ENCODE peak calls at places on chromosomes 2 and 18, in ten cellular contexts. F is breast epithelium; U is esophagus squamous epithelium; J is heart right ventricle; C is CD8-positive, alpha-beta memory T cell; E is left lung; T is RWPE2; Z is kidney; V is SJSA1; X is naive thymus-derived CD4-positive, alpha-beta T cell. D is an unnamed sample.

GRCh38 chr2:209501579-209501978 is 77.7 kb downstream of the MAP2 start:
- DNase-seq in F (no peak), U (no peak), J (no peak), C (no peak), E (no peak), T (no peak), Z (no peak), V (no peak), X (no peak), D (no peak)

GRCh38 chr2:100812141-100812540 is 7.8 kb upstream of the NPAS2 start:
- DNase-seq in F (no peak), U (no peak), J (no peak), C (no peak), E (no peak), T (no peak), Z (no peak), V (no peak), X (peak; percentile 29), D (no peak)

GRCh38 chr2:108184421-108184820 is 55.3 kb upstream of the SULT1C3 start:
- DNase-seq in F (no peak), U (no peak), J (no peak), C (no peak), E (no peak), T (no peak), Z (no peak), V (no peak), X (no peak), D (no peak)

GRCh38 chr2:136407952-136408318 is 290.0 kb upstream of the CXCR4 start:
- DNase-seq in F (no peak), U (no peak), J (no peak), C (no peak), E (no peak), T (no peak), Z (no peak), V (no peak), X (no peak), D (no peak)

GRCh38 chr18:49924293-49924983 is 111.1 kb upstream of the ACAA2 start:
- DNase-seq in F (no peak), U (no peak), J (no peak), C (no peak), E (no peak), T (no peak), Z (no peak), V (no peak), X (no peak), D (no peak)

GRCh38 chr2:168758970-168759820 is 43.2 kb upstream of the NOSTRIN start:
- DNase-seq in F (no peak), U (no peak), J (peak; percentile 25), C (no peak), E (no peak), T (no peak), Z (no peak), V (peak; percentile 28), X (peak; percentile 12), D (no peak)

GRCh38 chr2:54456526-54457325 is 599 bp downstream of the SPTBN1 start:
- DNase-seq in F (no peak), U (no peak), J (peak; percentile 32), C (no peak), E (no peak), T (no peak), Z (peak; percentile 75), V (peak; percentile 69), X (no peak), D (peak; percentile 26)

GRCh38 chr2:19358242-19359020 is at the start of gene OSR1:
- DNase-seq in F (no peak), U (no peak), J (peak; percentile 50), C (no peak), E (peak; percentile 65), T (no peak), Z (peak; percentile 87), V (peak; percentile 65), X (no peak), D (peak; percentile 79)

GRCh38 chr2:181169459-181169858 is 189.1 kb downstream of the UBE2E3 start:
- DNase-seq in F (no peak), U (no peak), J (no peak), C (no peak), E (no peak), T (no peak), Z (no peak), V (no peak), X (no peak), D (no peak)

GRCh38 chr2:181165199-181165868 is 184.9 kb downstream of the UBE2E3 start:
- DNase-seq in F (no peak), U (no peak), J (no peak), C (no peak), E (no peak), T (no peak), Z (no peak), V (no peak), X (no peak), D (no peak)

GRCh38 chr2:181163139-181163538 is 182.7 kb downstream of the UBE2E3 start:
- DNase-seq in F (no peak), U (no peak), J (no peak), C (peak; percentile 25), E (no peak), T (no peak), Z (no peak), V (no peak), X (no peak), D (no peak)

GRCh38 chr2:181161615-181162014 is 181.2 kb downstream of the UBE2E3 start:
- DNase-seq in F (no peak), U (no peak), J (no peak), C (no peak), E (no peak), T (no peak), Z (no peak), V (no peak), X (no peak), D (no peak)

GRCh38 chr2:181164699-181165098 is 184.3 kb downstream of the UBE2E3 start:
- DNase-seq in F (no peak), U (no peak), J (no peak), C (no peak), E (no peak), T (no peak), Z (no peak), V (no peak), X (no peak), D (no peak)
- H3K4me1 ChIP-seq in F (no peaks in the 10 kb centered on the region), U (no peaks in the 10 kb centered on the region), J (no peaks in the 10 kb centered on the region), C (peaks cover 43% of the 10 kb centered on the region), E (peaks cover 4% of the 10 kb centered on the region), T (no peaks in the 10 kb centered on the region), Z (no peaks in the 10 kb centered on the region), V (peaks cover 4% of the 10 kb centered on the region), X (peaks cover 39% of the 10 kb centered on the region), D (no peaks in the 10 kb centered on the region)

GRCh38 chr2:217551229-217551909 is 451.4 kb downstream of the TNS1 start:
- DNase-seq in F (no peak), U (no peak), J (no peak), C (no peak), E (no peak), T (no peak), Z (no peak), V (peak; percentile 85), X (no peak), D (no peak)

GRCh38 chr2:217553689-217554088 is 449.1 kb downstream of the TNS1 start:
- DNase-seq in F (no peak), U (no peak), J (no peak), C (no peak), E (no peak), T (no peak), Z (no peak), V (peak; percentile 12), X (no peak), D (no peak)

GRCh38 chr2:217555075-217555876 is 447.5 kb downstream of the TNS1 start:
- DNase-seq in F (no peak), U (no peak), J (no peak), C (no peak), E (no peak), T (no peak), Z (peak; percentile 86), V (peak; percentile 16), X (no peak), D (no peak)

GRCh38 chr2:217552081-217552480 is 450.7 kb downstream of the TNS1 start:
- DNase-seq in F (no peak), U (no peak), J (no peak), C (no peak), E (no peak), T (no peak), Z (no peak), V (peak; percentile 73), X (no peak), D (no peak)

GRCh38 chr2:217553202-217553601 is 449.6 kb downstream of the TNS1 start:
- DNase-seq in F (no peak), U (no peak), J (no peak), C (no peak), E (no peak), T (no peak), Z (no peak), V (no peak), X (no peak), D (no peak)
- H3K4me1 ChIP-seq in F (no peaks in the 10 kb centered on the region), U (peaks cover 14% of the 10 kb centered on the region), J (peaks cover 21% of the 10 kb centered on the region), C (no peaks in the 10 kb centered on the region), E (no peaks in the 10 kb centered on the region), T (no peaks in the 10 kb centered on the region), Z (no peaks in the 10 kb centered on the region), V (peaks cover 53% of the 10 kb centered on the region), X (no peaks in the 10 kb centered on the region), D (no peaks in the 10 kb centered on the region)

DNA sequence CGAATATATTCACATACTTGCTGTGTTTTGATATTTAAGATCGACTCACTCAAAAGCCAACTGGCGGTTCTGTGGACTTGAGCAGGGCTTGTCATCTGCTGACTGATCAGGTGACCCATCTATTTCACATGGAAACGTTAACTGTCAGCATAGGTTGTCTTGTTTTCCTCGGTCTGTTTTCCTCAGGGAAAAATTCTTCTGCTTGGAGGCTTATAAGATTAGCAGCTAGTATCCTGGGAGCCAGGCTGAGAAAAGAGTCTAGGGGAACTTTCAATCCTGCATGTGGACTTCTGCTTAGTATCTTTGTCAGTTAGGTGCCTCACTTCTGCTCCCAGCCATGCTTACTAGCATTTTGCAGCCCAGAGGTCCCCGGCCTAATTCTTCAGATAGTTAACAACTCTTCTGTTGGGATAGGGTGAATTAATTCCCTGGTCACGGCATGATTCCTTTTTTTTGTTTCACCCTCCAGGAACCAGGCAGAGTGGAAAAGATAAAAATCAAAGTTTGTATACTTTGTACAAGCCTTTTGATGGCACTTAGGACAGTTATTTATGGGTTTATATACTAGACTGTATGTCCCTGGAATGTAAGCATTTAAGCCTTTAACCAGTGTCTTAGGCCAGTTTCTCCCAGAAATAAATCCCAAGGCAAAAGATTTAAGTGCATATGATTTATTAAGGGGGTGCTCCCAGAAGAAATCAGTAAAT is 226.0 kb downstream of the GULP1 start:
- DNase-seq in F (no peak), U (no peak), J (no peak), C (no peak), E (no peak), T (no peak), Z (no peak), V (no peak), X (no peak), D (no peak)
- H3K4me1 ChIP-seq in F (no peaks in the 10 kb centered on the region), U (no peaks in the 10 kb centered on the region), J (no peaks in the 10 kb centered on the region), C (no peaks in the 10 kb centered on the region), E (no peaks in the 10 kb centered on the region), T (peaks cover 3% of the 10 kb centered on the region), Z (no peaks in the 10 kb centered on the region), V (peaks cover 7% of the 10 kb centered on the region), X (no peaks in the 10 kb centered on the region), D (peaks cover 2% of the 10 kb centered on the region)

DNA sequence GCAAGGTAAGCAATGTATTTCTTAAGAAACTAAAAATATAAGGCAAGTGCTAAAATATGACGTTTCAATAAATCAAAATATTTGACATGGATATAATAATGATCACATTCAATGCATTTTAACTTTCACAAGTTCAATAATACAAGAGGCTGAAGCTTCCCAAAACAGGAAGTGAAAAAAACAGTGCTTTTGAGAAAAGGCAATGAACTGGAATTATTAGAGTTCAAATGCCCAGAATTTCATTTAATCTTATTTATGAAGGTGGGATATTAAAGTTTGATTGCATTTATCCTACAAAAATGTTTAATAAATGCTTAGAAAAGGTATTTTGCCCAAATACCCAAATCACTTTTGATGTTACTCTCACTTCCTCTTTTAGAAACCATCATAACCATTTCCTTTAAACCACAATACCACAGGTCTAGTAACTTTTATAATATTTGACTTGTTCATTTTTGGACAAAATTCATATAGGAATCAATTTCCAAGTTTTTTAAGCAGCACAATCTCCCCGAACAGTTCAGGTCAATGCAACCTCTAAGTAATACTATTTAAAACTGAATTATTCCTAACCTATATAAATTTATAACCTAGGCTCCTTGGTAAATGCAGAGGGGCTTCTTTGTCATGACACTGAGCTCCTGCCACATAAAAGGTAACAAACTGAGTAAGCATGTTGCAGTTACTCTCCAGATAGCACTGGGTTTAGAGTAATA is 2.1 kb downstream of the NCKAP1 start:
- DNase-seq in F (no peak), U (no peak), J (no peak), C (no peak), E (no peak), T (no peak), Z (no peak), V (peak; percentile 13), X (no peak), D (no peak)
- H3K4me1 ChIP-seq in F (no peaks in the 10 kb centered on the region), U (peaks cover 67% of the 10 kb centered on the region), J (peaks cover 61% of the 10 kb centered on the region), C (peaks cover 30% of the 10 kb centered on the region), E (peaks cover 48% of the 10 kb centered on the region), T (peaks cover 40% of the 10 kb centered on the region), Z (peaks cover 16% of the 10 kb centered on the region), V (peaks cover 28% of the 10 kb centered on the region), X (peaks cover 26% of the 10 kb centered on the region), D (peaks cover 55% of the 10 kb centered on the region)

D was measured in pancreas.